ENCODE peak calls at places on chromosomes 12 and 14, in six cellular contexts. Q, G, N, B, H and Y are unnamed samples. For H3K4me1, the result is how much of the 10 kb centered on the place peaks cover.

GRCh38 chr12:104372048-104372720 is 68.6 kb downstream of the EID3 start:
- DNase-seq in Q (no peak), G (no peak), N (no peak), B (no peak), H (no peak), Y (no peak)

GRCh38 chr12:57258977-57259970 is 8.3 kb upstream of the STAC3 start:
- DNase-seq in Q (peak), G (no peak), N (no peak), B (peak), H (no peak), Y (peak)

GRCh38 chr12:100141666-100141997 is 1.0 kb downstream of the BLTP3B start:
- DNase-seq in Q (no peak), G (peak), N (peak), B (peak), H (peak), Y (peak)

GRCh38 chr14:39641224-39641623 is 209.0 kb upstream of the FBXO33 start:
- DNase-seq in Q (no peak), G (no peak), N (no peak), B (no peak), H (no peak), Y (no peak)

GRCh38 chr14:106318700-106319099 is 792.3 kb downstream of the TMEM121 start:
- DNase-seq in Q (no peak), G (no peak), N (no peak), B (no peak), H (no peak), Y (no peak)

GRCh38 chr14:55386037-55386798 is 25.4 kb downstream of the ATG14 start:
- DNase-seq in Q (no peak), G (no peak), N (no peak), B (no peak), H (no peak), Y (no peak)

GRCh38 chr12:104415308-104415980 is 41.3 kb upstream of the CHST11 start:
- DNase-seq in Q (no peak), G (no peak), N (no peak), B (no peak), H (no peak), Y (no peak)

GRCh38 chr12:112125250-112125999 is at the start of gene TRAFD1:
- DNase-seq in Q (peak), G (peak), N (peak), B (peak), H (peak), Y (peak)

GRCh38 chr12:41981758-41982157 is 162.9 kb downstream of the GXYLT1 start:
- DNase-seq in Q (no peak), G (peak), N (no peak), B (no peak), H (peak), Y (no peak)

GRCh38 chr14:75155159-75155558 is 21.3 kb downstream of the TMED10 start:
- DNase-seq in Q (no peak), G (no peak), N (no peak), B (no peak), H (no peak), Y (no peak)

GRCh38 chr12:102956738-102957338 is 636 bp upstream of the ASCL1 start:
- DNase-seq in Q (no peak), G (no peak), N (no peak), B (no peak), H (no peak), Y (no peak)

GRCh38 chr14:69820991-69821390 is 23.9 kb upstream of the SLC10A1 start:
- DNase-seq in Q (no peak), G (peak), N (no peak), B (no peak), H (no peak), Y (no peak)

GRCh38 chr14:69815556-69815955 is 18.5 kb upstream of the SLC10A1 start:
- DNase-seq in Q (no peak), G (no peak), N (no peak), B (no peak), H (no peak), Y (no peak)

GRCh38 chr14:69816216-69816615 is 19.2 kb upstream of the SLC10A1 start:
- DNase-seq in Q (no peak), G (no peak), N (no peak), B (no peak), H (no peak), Y (no peak)

GRCh38 chr14:69819607-69820006 is 22.6 kb upstream of the SLC10A1 start:
- DNase-seq in Q (no peak), G (no peak), N (no peak), B (no peak), H (no peak), Y (no peak)

GRCh38 chr14:69818760-69819191 is 21.7 kb upstream of the SLC10A1 start:
- DNase-seq in Q (no peak), G (peak), N (no peak), B (peak), H (peak), Y (peak)
- TF ChIP-seq CTCF in Q (peak), G (peak), N (peak), B (peak), H (peak), Y (peak)

GRCh38 chr12:122096014-122096413 is 17.5 kb downstream of the MLXIP start:
- DNase-seq in Q (no peak), G (no peak), N (peak), B (no peak), H (no peak), Y (no peak)
- H3K4me1 ChIP-seq in Q (half or more), G (under half), N (half or more), B (under half), H (under half), Y (half or more)

GRCh38 chr12:121005346-121005815 is 10.9 kb downstream of the C12orf43 start:
- DNase-seq in Q (no peak), G (peak), N (no peak), B (peak), H (peak), Y (no peak)
- TF ChIP-seq CTCF in Q (peak), G (peak), N (no peak), B (peak), H (peak), Y (peak)

GRCh38 chr12:12812605-12813119 is 484 bp upstream of the DDX47 start:
- DNase-seq in Q (no peak), G (no peak), N (no peak), B (no peak), H (no peak), Y (no peak)
- H3K4me1 ChIP-seq in Q (half or more), G (under half), N (under half), B (under half), H (under half), Y (under half)

GRCh38 chr12:52415870-52416750 is 10.0 kb upstream of the KRT82 start:
- DNase-seq in Q (no peak), G (peak), N (peak), B (peak), H (no peak), Y (peak)

GRCh38 chr12:52414936-52415335 is 8.8 kb upstream of the KRT82 start:
- DNase-seq in Q (no peak), G (no peak), N (no peak), B (no peak), H (no peak), Y (no peak)

GRCh38 chr12:52411806-52412205 is 5.7 kb upstream of the KRT82 start:
- DNase-seq in Q (no peak), G (no peak), N (no peak), B (no peak), H (no peak), Y (no peak)

GRCh38 chr12:52413202-52413601 is 7.1 kb upstream of the KRT82 start:
- DNase-seq in Q (no peak), G (no peak), N (no peak), B (no peak), H (no peak), Y (no peak)

DNA sequence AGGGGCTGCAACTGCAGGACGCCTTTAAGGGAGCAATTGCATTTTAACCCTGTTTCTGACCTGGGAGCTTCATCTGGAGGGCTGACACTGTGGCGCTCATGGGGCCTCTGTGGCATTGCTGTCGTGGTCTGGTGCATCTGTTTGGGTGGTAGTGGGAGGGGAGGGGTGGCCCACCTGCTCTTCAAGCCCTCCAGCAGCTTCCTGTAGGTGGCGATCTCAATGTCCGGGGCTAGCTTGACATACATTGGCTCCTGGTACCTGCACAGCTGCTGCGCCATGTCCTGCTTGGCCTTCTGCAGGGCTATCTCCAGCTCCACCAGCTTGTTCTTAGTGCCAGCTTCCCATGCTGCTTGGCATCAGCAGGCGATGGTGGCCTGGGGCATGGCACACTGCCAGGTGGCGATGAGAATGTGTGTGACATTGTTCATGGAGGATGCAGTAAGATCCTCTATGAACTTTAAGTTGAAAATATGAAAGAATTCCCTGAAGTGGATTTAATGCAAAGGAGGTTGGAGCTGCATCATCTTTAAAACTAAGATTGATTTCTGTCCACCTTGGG is 7.7 kb upstream of the KRT82 start:
- DNase-seq in Q (no peak), G (no peak), N (no peak), B (no peak), H (no peak), Y (no peak)
- TF ChIP-seq CTCF in Q (no peak), G (no peak), N (no peak), B (no peak), H (peak), Y (no peak)

GRCh38 chr14:105014631-105015030 is 6.3 kb downstream of the CDCA4 start:
- DNase-seq in Q (no peak), G (no peak), N (no peak), B (no peak), H (no peak), Y (no peak)
- H3K4me1 ChIP-seq in Q (under half), G (under half), N (half or more), B (under half), H (under half), Y (under half)